ENCODE peak calls at places on chromosomes 2 and 18, in six cellular contexts. One of them, this sample, is unnamed.

GRCh38 chr18:24398515-24398914 is 891 bp upstream of the OSBPL1A start:
- DNase-seq in HCT116: peak
- DNase-seq in Peyer's patch: no peak
- DNase-seq in breast epithelium: no peak
- DNase-seq in A549: no peak
- DNase-seq in transverse colon: peak
- DNase-seq in this sample: no peak

GRCh38 chr2:86393521-86394490 is 47.4 kb upstream of the KDM3A start:
- DNase-seq in Peyer's patch: no peak
- DNase-seq in HCT116: peak
- DNase-seq in transverse colon: peak
- DNase-seq in breast epithelium: no peak
- DNase-seq in A549: no peak
- DNase-seq in this sample: no peak

GRCh38 chr18:57927511-57927910 is 116.5 kb upstream of the NEDD4L start:
- DNase-seq in A549: no peak
- DNase-seq in HCT116: no peak
- DNase-seq in breast epithelium: no peak
- DNase-seq in Peyer's patch: no peak
- DNase-seq in transverse colon: no peak
- DNase-seq in this sample: no peak

GRCh38 chr18:48037481-48038271 is 107.2 kb upstream of the SMAD2 start:
- DNase-seq in Peyer's patch: peak
- DNase-seq in HCT116: peak
- DNase-seq in transverse colon: no peak
- DNase-seq in breast epithelium: no peak
- DNase-seq in A549: peak
- DNase-seq in this sample: no peak

GRCh38 chr2:132668986-132669853 is 785 bp downstream of the LYPD1 start:
- DNase-seq in transverse colon: no peak
- DNase-seq in breast epithelium: no peak
- DNase-seq in Peyer's patch: no peak
- DNase-seq in HCT116: no peak
- DNase-seq in A549: peak
- DNase-seq in this sample: no peak

GRCh38 chr2:49619804-49620203 is 465.5 kb upstream of the FSHR start:
- DNase-seq in A549: peak
- DNase-seq in breast epithelium: no peak
- DNase-seq in Peyer's patch: no peak
- DNase-seq in transverse colon: no peak
- DNase-seq in HCT116: no peak
- DNase-seq in this sample: no peak

GRCh38 chr2:231514951-231515297 is 15.3 kb downstream of the NMUR1 start:
- DNase-seq in HCT116: no peak
- DNase-seq in Peyer's patch: no peak
- DNase-seq in transverse colon: no peak
- DNase-seq in breast epithelium: no peak
- DNase-seq in A549: no peak
- DNase-seq in this sample: no peak

GRCh38 chr2:237257471-237257951 is 156.5 kb downstream of the COL6A3 start:
- DNase-seq in A549: no peak
- DNase-seq in breast epithelium: no peak
- DNase-seq in transverse colon: no peak
- DNase-seq in HCT116: no peak
- DNase-seq in Peyer's patch: no peak
- DNase-seq in this sample: no peak

GRCh38 chr18:77206676-77207370 is 42.8 kb upstream of the GALR1 start:
- DNase-seq in A549: no peak
- DNase-seq in HCT116: no peak
- DNase-seq in breast epithelium: no peak
- DNase-seq in transverse colon: no peak
- DNase-seq in Peyer's patch: no peak
- DNase-seq in this sample: no peak

GRCh38 chr18:394997-395383 is 105.5 kb downstream of the COLEC12 start:
- DNase-seq in transverse colon: no peak
- DNase-seq in breast epithelium: no peak
- DNase-seq in HCT116: no peak
- DNase-seq in A549: no peak
- DNase-seq in Peyer's patch: no peak
- DNase-seq in this sample: no peak

GRCh38 chr2:156334496-156335478 is 2.3 kb upstream of the NR4A2 start:
- DNase-seq in breast epithelium: peak
- DNase-seq in HCT116: peak
- DNase-seq in transverse colon: peak
- DNase-seq in Peyer's patch: peak
- DNase-seq in A549: peak
- DNase-seq in this sample: peak
- TF ChIP-seq POLR2A in breast epithelium: peak
- TF ChIP-seq POLR2A in HCT116: peak
- TF ChIP-seq POLR2A in transverse colon: peak
- TF ChIP-seq POLR2A in Peyer's patch: peak
- TF ChIP-seq POLR2A in A549: peak
- TF ChIP-seq POLR2A in this sample: no peak

GRCh38 chr18:3585656-3586509 is 135.9 kb downstream of the TGIF1 start:
- DNase-seq in transverse colon: peak
- DNase-seq in breast epithelium: peak
- DNase-seq in A549: peak
- DNase-seq in HCT116: peak
- DNase-seq in Peyer's patch: peak
- DNase-seq in this sample: peak
- TF ChIP-seq CTCF in transverse colon: peak
- TF ChIP-seq CTCF in breast epithelium: peak
- TF ChIP-seq CTCF in A549: peak
- TF ChIP-seq CTCF in HCT116: peak
- TF ChIP-seq CTCF in Peyer's patch: peak
- TF ChIP-seq CTCF in this sample: peak

DNA sequence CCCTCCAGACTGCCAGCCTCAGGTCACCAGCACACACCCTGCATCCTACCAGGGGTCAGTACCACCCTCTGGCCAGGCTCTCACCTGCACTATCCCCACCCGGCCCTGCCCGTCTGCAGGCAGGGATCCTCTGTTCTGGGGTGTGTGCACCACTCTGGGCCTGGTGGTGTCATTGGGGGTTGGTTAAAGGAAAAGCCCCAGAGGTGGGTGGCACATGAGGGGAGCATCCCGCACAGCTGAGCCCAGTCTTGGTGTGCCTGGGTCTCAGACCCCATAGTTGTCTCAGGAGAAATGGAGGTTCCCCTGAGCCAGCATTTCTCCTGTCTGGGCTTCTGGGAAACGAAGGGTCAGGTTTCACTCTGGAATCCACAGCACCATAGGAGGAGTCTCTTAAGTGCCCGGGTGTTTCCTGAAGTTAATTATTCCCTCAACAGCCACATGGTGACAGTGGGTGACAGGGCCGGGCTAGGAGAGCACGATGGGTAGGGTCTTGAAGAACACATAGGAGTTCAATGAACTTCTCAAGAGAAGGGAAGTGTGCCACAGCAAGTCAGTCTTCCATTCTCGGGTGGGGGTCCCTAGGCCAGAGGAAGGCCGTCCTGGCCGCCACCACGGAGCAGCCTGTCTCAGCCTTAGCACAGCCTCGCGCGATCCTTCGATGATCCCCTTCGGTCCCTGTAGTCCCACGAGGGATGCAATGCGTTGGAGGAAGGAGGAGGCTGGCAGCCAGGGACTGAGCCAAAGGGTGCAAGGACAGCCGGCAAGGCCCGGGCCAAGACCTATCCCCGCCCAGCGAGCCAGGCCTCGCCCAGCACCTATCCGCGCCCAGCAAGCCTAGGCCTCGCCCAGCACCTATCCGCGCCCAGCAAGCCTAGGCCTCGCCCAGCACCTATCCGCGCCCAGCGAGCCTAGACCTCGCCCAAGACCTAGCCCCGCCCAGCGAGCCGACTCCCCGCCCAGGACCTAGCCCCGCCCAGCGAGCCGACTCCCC is 1.1 kb upstream of the FARP2 start:
- DNase-seq in Peyer's patch: peak
- DNase-seq in HCT116: peak
- DNase-seq in A549: peak
- DNase-seq in transverse colon: peak
- DNase-seq in breast epithelium: peak
- DNase-seq in this sample: peak
- TF ChIP-seq POLR2A in Peyer's patch: peak
- TF ChIP-seq POLR2A in HCT116: no peak
- TF ChIP-seq POLR2A in A549: no peak
- TF ChIP-seq POLR2A in transverse colon: peak
- TF ChIP-seq POLR2A in breast epithelium: no peak
- TF ChIP-seq POLR2A in this sample: no peak

GRCh38 chr18:30999186-30999585 is 43.4 kb downstream of the DSC3 start:
- DNase-seq in HCT116: no peak
- DNase-seq in breast epithelium: no peak
- DNase-seq in Peyer's patch: no peak
- DNase-seq in transverse colon: no peak
- DNase-seq in A549: no peak
- DNase-seq in this sample: no peak
- TF ChIP-seq CTCF in HCT116: peak
- TF ChIP-seq CTCF in breast epithelium: no peak
- TF ChIP-seq CTCF in Peyer's patch: peak
- TF ChIP-seq CTCF in transverse colon: no peak
- TF ChIP-seq CTCF in A549: peak
- TF ChIP-seq CTCF in this sample: no peak

GRCh38 chr2:201228912-201229290 is 31.4 kb upstream of the CASP8 start:
- DNase-seq in breast epithelium: no peak
- DNase-seq in transverse colon: peak
- DNase-seq in A549: no peak
- DNase-seq in HCT116: no peak
- DNase-seq in Peyer's patch: no peak
- DNase-seq in this sample: no peak

GRCh38 chr2:201235865-201236811 is 24.2 kb upstream of the CASP8 start:
- DNase-seq in A549: peak
- DNase-seq in transverse colon: peak
- DNase-seq in HCT116: no peak
- DNase-seq in Peyer's patch: peak
- DNase-seq in breast epithelium: peak
- DNase-seq in this sample: peak

GRCh38 chr2:201234167-201235139 is 25.9 kb upstream of the CASP8 start:
- DNase-seq in HCT116: no peak
- DNase-seq in A549: no peak
- DNase-seq in Peyer's patch: no peak
- DNase-seq in transverse colon: no peak
- DNase-seq in breast epithelium: no peak
- DNase-seq in this sample: no peak

GRCh38 chr2:201233192-201234166 is 26.9 kb upstream of the CASP8 start:
- DNase-seq in Peyer's patch: peak
- DNase-seq in breast epithelium: peak
- DNase-seq in HCT116: peak
- DNase-seq in A549: peak
- DNase-seq in transverse colon: peak
- DNase-seq in this sample: peak

GRCh38 chr2:201232125-201232815 is 28.1 kb upstream of the CASP8 start:
- DNase-seq in transverse colon: peak
- DNase-seq in breast epithelium: peak
- DNase-seq in Peyer's patch: peak
- DNase-seq in HCT116: peak
- DNase-seq in A549: peak
- DNase-seq in this sample: peak
- TF ChIP-seq POLR2A in transverse colon: no peak
- TF ChIP-seq POLR2A in breast epithelium: no peak
- TF ChIP-seq POLR2A in Peyer's patch: no peak
- TF ChIP-seq POLR2A in HCT116: peak
- TF ChIP-seq POLR2A in A549: no peak
- TF ChIP-seq POLR2A in this sample: no peak

This sample was measured in esophagus squamous epithelium.